ENCODE peak calls at places on chromosomes 3 and 15, in five cellular contexts. One of them, this sample, is unnamed. For H3K9me3, the result is how much of the 10 kb centered on the place peaks cover.

GRCh38 chr3:25889132-25889917 is 99.4 kb downstream of the OXSM start:
- DNase-seq in transverse colon: no peak
- DNase-seq in psoas muscle: no peak
- DNase-seq in stomach: no peak
- DNase-seq in fibroblast of lung: no peak
- DNase-seq in this sample: no peak

GRCh38 chr3:168864107-168865021 is 768.6 kb upstream of the GOLIM4 start:
- DNase-seq in transverse colon: no peak
- DNase-seq in psoas muscle: no peak
- DNase-seq in stomach: no peak
- DNase-seq in fibroblast of lung: no peak
- DNase-seq in this sample: no peak

GRCh38 chr15:76098685-76099084 is 38.9 kb downstream of the TMEM266 start:
- DNase-seq in transverse colon: no peak
- DNase-seq in psoas muscle: no peak
- DNase-seq in stomach: no peak
- DNase-seq in fibroblast of lung: no peak
- DNase-seq in this sample: no peak

GRCh38 chr15:79922512-79923067 is 25.8 kb upstream of the MTHFS start:
- DNase-seq in transverse colon: no peak
- DNase-seq in psoas muscle: no peak
- DNase-seq in stomach: no peak
- DNase-seq in fibroblast of lung: no peak
- DNase-seq in this sample: no peak

GRCh38 chr15:69583627-69584026 is 131.0 kb downstream of the RPLP1 start:
- DNase-seq in transverse colon: no peak
- DNase-seq in psoas muscle: no peak
- DNase-seq in stomach: no peak
- DNase-seq in fibroblast of lung: no peak
- DNase-seq in this sample: no peak

GRCh38 chr3:100875239-100875638 is 118.0 kb downstream of the ABI3BP start:
- DNase-seq in transverse colon: peak
- DNase-seq in psoas muscle: no peak
- DNase-seq in stomach: peak
- DNase-seq in fibroblast of lung: peak
- DNase-seq in this sample: no peak

GRCh38 chr3:156455839-156456238 is 99.1 kb downstream of the SSR3 start:
- DNase-seq in transverse colon: no peak
- DNase-seq in psoas muscle: no peak
- DNase-seq in stomach: no peak
- DNase-seq in fibroblast of lung: no peak
- DNase-seq in this sample: no peak

GRCh38 chr3:107662109-107662477 is 139.3 kb downstream of the BBX start:
- DNase-seq in transverse colon: no peak
- DNase-seq in psoas muscle: no peak
- DNase-seq in stomach: no peak
- DNase-seq in fibroblast of lung: peak
- DNase-seq in this sample: no peak

GRCh38 chr15:83114856-83115255 is 7.4 kb downstream of the TM6SF1 start:
- DNase-seq in transverse colon: no peak
- DNase-seq in psoas muscle: no peak
- DNase-seq in stomach: no peak
- DNase-seq in fibroblast of lung: no peak
- DNase-seq in this sample: no peak

GRCh38 chr15:62280625-62281024 is 115.5 kb upstream of the C2CD4B start:
- DNase-seq in transverse colon: no peak
- DNase-seq in psoas muscle: no peak
- DNase-seq in stomach: no peak
- DNase-seq in fibroblast of lung: no peak
- DNase-seq in this sample: no peak

GRCh38 chr15:52334491-52335160 is 39.0 kb upstream of the MYO5C start:
- DNase-seq in transverse colon: no peak
- DNase-seq in psoas muscle: no peak
- DNase-seq in stomach: no peak
- DNase-seq in fibroblast of lung: peak
- DNase-seq in this sample: no peak

GRCh38 chr3:4741404-4742307 is 237.6 kb upstream of the BHLHE40 start:
- DNase-seq in transverse colon: peak
- DNase-seq in psoas muscle: no peak
- DNase-seq in stomach: peak
- DNase-seq in fibroblast of lung: peak
- DNase-seq in this sample: no peak

GRCh38 chr15:71197620-71198019 is 82.3 kb downstream of the THSD4 start:
- DNase-seq in transverse colon: no peak
- DNase-seq in psoas muscle: no peak
- DNase-seq in stomach: no peak
- DNase-seq in fibroblast of lung: no peak
- DNase-seq in this sample: no peak

GRCh38 chr3:153595186-153595815 is 433.3 kb downstream of the RAP2B start:
- DNase-seq in transverse colon: no peak
- DNase-seq in psoas muscle: no peak
- DNase-seq in stomach: no peak
- DNase-seq in fibroblast of lung: peak
- DNase-seq in this sample: no peak

GRCh38 chr3:80190051-80190450 is 422.3 kb upstream of the ROBO1 start:
- DNase-seq in transverse colon: no peak
- DNase-seq in psoas muscle: no peak
- DNase-seq in stomach: no peak
- DNase-seq in fibroblast of lung: peak
- DNase-seq in this sample: no peak

GRCh38 chr3:175526609-175527280 is 667.6 kb downstream of the NAALADL2 start:
- DNase-seq in transverse colon: no peak
- DNase-seq in psoas muscle: no peak
- DNase-seq in stomach: no peak
- DNase-seq in fibroblast of lung: peak
- DNase-seq in this sample: no peak

GRCh38 chr3:157063926-157064325 is 96.0 kb downstream of the CCNL1 start:
- DNase-seq in transverse colon: no peak
- DNase-seq in psoas muscle: no peak
- DNase-seq in stomach: no peak
- DNase-seq in fibroblast of lung: peak
- DNase-seq in this sample: no peak

GRCh38 chr15:58348095-58348812 is 83.5 kb upstream of the LIPC start:
- DNase-seq in transverse colon: no peak
- DNase-seq in psoas muscle: no peak
- DNase-seq in stomach: no peak
- DNase-seq in fibroblast of lung: no peak
- DNase-seq in this sample: no peak

GRCh38 chr3:52270252-52270754 is 8.1 kb downstream of the WDR82 start:
- DNase-seq in transverse colon: no peak
- DNase-seq in psoas muscle: no peak
- DNase-seq in stomach: no peak
- DNase-seq in fibroblast of lung: no peak
- DNase-seq in this sample: no peak

GRCh38 chr3:101976473-101976872 is 127.2 kb downstream of the NFKBIZ start:
- DNase-seq in transverse colon: no peak
- DNase-seq in psoas muscle: no peak
- DNase-seq in stomach: no peak
- DNase-seq in fibroblast of lung: peak
- DNase-seq in this sample: no peak

GRCh38 chr15:39110746-39111145 is 470.1 kb upstream of the THBS1 start:
- DNase-seq in transverse colon: no peak
- DNase-seq in psoas muscle: no peak
- DNase-seq in stomach: no peak
- DNase-seq in fibroblast of lung: peak
- DNase-seq in this sample: no peak

GRCh38 chr3:169886671-169887070 is 16.9 kb upstream of the LRRC31 start:
- DNase-seq in transverse colon: no peak
- DNase-seq in psoas muscle: peak
- DNase-seq in stomach: peak
- DNase-seq in fibroblast of lung: peak
- DNase-seq in this sample: no peak

GRCh38 chr3:13844911-13845310 is 35.0 kb downstream of the WNT7A start:
- DNase-seq in transverse colon: no peak
- DNase-seq in psoas muscle: no peak
- DNase-seq in stomach: no peak
- DNase-seq in fibroblast of lung: no peak
- DNase-seq in this sample: no peak

GRCh38 chr3:31903686-31904431 is 77.2 kb downstream of the OSBPL10 start:
- DNase-seq in transverse colon: no peak
- DNase-seq in psoas muscle: no peak
- DNase-seq in stomach: no peak
- DNase-seq in fibroblast of lung: no peak
- DNase-seq in this sample: no peak

GRCh38 chr3:69329897-69330296 is 56.0 kb downstream of the FRMD4B start:
- DNase-seq in transverse colon: no peak
- DNase-seq in psoas muscle: no peak
- DNase-seq in stomach: no peak
- DNase-seq in fibroblast of lung: peak
- DNase-seq in this sample: no peak

GRCh38 chr3:71671176-71671845 is 53.9 kb downstream of the EIF4E3 start:
- DNase-seq in transverse colon: no peak
- DNase-seq in psoas muscle: no peak
- DNase-seq in stomach: no peak
- DNase-seq in fibroblast of lung: no peak
- DNase-seq in this sample: no peak

GRCh38 chr3:20564966-20565365 is 379.0 kb upstream of the SGO1 start:
- DNase-seq in transverse colon: no peak
- DNase-seq in psoas muscle: no peak
- DNase-seq in stomach: no peak
- DNase-seq in fibroblast of lung: no peak
- DNase-seq in this sample: no peak
- H3K9me3 ChIP-seq in transverse colon: under half
- H3K9me3 ChIP-seq in psoas muscle: under half
- H3K9me3 ChIP-seq in stomach: under half
- H3K9me3 ChIP-seq in fibroblast of lung: under half
- H3K9me3 ChIP-seq in this sample: under half

DNA sequence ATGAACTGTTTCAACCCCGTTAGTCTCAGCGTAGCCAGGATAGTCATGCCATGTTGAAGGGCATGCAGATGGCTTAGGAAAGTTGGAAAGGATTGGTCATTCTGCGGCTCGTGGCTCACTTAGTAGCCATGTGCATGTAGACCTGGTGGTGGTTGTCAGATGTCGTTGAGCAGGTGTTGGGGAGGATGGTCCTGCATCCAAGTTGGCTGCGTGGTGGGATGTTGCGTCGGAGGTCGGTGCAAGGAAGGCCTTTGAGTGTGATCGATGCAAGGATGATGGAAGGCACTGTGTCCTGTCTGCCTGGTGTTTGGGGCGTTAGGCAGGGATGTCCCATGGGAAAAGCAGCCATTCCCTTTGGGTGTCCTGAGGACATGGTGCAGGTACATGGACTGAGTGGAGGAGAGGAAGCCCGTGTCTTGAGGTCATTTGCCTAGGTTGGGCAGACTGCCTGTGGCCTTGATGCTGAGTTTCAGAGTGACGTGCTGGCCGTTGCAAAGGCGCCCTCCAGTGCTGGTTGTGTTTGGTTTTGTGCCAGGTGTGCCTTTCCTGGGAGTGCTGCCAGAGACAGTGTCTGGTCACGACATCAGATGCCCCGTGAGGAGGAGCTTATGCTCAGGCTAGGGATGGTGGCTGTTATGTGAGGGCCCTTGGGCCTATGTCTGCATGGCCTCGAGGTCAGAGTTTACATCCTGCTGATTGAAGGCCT is 103.4 kb downstream of the SNRPN start:
- DNase-seq in transverse colon: no peak
- DNase-seq in psoas muscle: no peak
- DNase-seq in stomach: peak
- DNase-seq in fibroblast of lung: no peak
- DNase-seq in this sample: peak
- H3K9me3 ChIP-seq in transverse colon: half or more
- H3K9me3 ChIP-seq in psoas muscle: half or more
- H3K9me3 ChIP-seq in stomach: half or more
- H3K9me3 ChIP-seq in fibroblast of lung: under half
- H3K9me3 ChIP-seq in this sample: half or more

DNA sequence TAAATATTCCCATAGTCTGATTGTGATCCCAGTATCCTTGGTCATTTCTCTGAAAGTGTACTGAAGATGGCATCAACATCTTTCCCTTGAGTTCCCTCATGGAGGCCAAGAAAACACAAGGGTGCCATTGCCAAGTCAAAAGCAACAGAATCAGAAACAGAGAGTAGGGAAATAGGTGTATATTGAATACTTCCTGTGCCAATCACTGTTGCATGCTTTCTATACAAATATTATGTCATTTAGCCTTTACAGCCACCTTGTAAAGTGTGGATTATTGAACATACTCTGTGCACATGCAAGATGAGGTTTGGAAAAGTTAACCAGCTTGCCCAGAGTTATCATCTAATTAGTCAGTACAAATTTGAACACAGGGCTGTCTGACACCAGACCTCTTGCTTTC is 117.9 kb downstream of the MAP2K5 start:
- DNase-seq in transverse colon: no peak
- DNase-seq in psoas muscle: no peak
- DNase-seq in stomach: no peak
- DNase-seq in fibroblast of lung: no peak
- DNase-seq in this sample: no peak
- H3K9me3 ChIP-seq in transverse colon: under half
- H3K9me3 ChIP-seq in psoas muscle: under half
- H3K9me3 ChIP-seq in stomach: under half
- H3K9me3 ChIP-seq in fibroblast of lung: under half
- H3K9me3 ChIP-seq in this sample: under half

GRCh38 chr3:2247249-2247648 is 148.6 kb downstream of the CNTN4 start:
- DNase-seq in transverse colon: no peak
- DNase-seq in psoas muscle: no peak
- DNase-seq in stomach: no peak
- DNase-seq in fibroblast of lung: no peak
- DNase-seq in this sample: no peak

GRCh38 chr3:2247831-2248230 is 149.2 kb downstream of the CNTN4 start:
- DNase-seq in transverse colon: no peak
- DNase-seq in psoas muscle: no peak
- DNase-seq in stomach: no peak
- DNase-seq in fibroblast of lung: no peak
- DNase-seq in this sample: no peak

GRCh38 chr3:2250783-2251182 is 152.1 kb downstream of the CNTN4 start:
- DNase-seq in transverse colon: no peak
- DNase-seq in psoas muscle: no peak
- DNase-seq in stomach: no peak
- DNase-seq in fibroblast of lung: no peak
- DNase-seq in this sample: no peak
- H3K9me3 ChIP-seq in transverse colon: under half
- H3K9me3 ChIP-seq in psoas muscle: under half
- H3K9me3 ChIP-seq in stomach: under half
- H3K9me3 ChIP-seq in fibroblast of lung: under half
- H3K9me3 ChIP-seq in this sample: under half

GRCh38 chr15:25188551-25189101 is 233.8 kb downstream of the SNRPN start:
- DNase-seq in transverse colon: no peak
- DNase-seq in psoas muscle: peak
- DNase-seq in stomach: no peak
- DNase-seq in fibroblast of lung: no peak
- DNase-seq in this sample: no peak

GRCh38 chr15:25188051-25188450 is 233.3 kb downstream of the SNRPN start:
- DNase-seq in transverse colon: no peak
- DNase-seq in psoas muscle: peak
- DNase-seq in stomach: no peak
- DNase-seq in fibroblast of lung: no peak
- DNase-seq in this sample: no peak

GRCh38 chr15:25186411-25186810 is 231.6 kb downstream of the SNRPN start:
- DNase-seq in transverse colon: no peak
- DNase-seq in psoas muscle: peak
- DNase-seq in stomach: no peak
- DNase-seq in fibroblast of lung: no peak
- DNase-seq in this sample: no peak

GRCh38 chr15:25185791-25186190 is 231.0 kb downstream of the SNRPN start:
- DNase-seq in transverse colon: no peak
- DNase-seq in psoas muscle: peak
- DNase-seq in stomach: no peak
- DNase-seq in fibroblast of lung: no peak
- DNase-seq in this sample: no peak

GRCh38 chr15:25186906-25187645 is 232.3 kb downstream of the SNRPN start:
- DNase-seq in transverse colon: no peak
- DNase-seq in psoas muscle: peak
- DNase-seq in stomach: no peak
- DNase-seq in fibroblast of lung: no peak
- DNase-seq in this sample: no peak
- H3K9me3 ChIP-seq in transverse colon: under half
- H3K9me3 ChIP-seq in psoas muscle: under half
- H3K9me3 ChIP-seq in stomach: half or more
- H3K9me3 ChIP-seq in fibroblast of lung: under half
- H3K9me3 ChIP-seq in this sample: under half